ENCODE peak calls at places on chromosomes 7 and 10, in six cellular contexts. N is fibroblast of the aortic adventitia, D is cardiac fibroblast, B is heart left ventricle, E is left ventricle myocardium inferior, F is Peyer's patch. K is an unnamed sample.

GRCh38 chr7:138978541-138979184 is 2.5 kb downstream of the KIAA1549 start:
- DNase-seq in N (no peak), D (no peak), B (no peak), E (no peak), F (no peak), K (no peak)

GRCh38 chr10:118950190-118950658 is 79.3 kb upstream of the NANOS1 start:
- DNase-seq in N (peak; percentile 27), D (peak; percentile 48), B (no peak), E (no peak), F (no peak), K (no peak)

GRCh38 chr7:12458520-12459131 is 55.0 kb upstream of the VWDE start:
- DNase-seq in N (peak; percentile 53), D (peak; percentile 61), B (no peak), E (no peak), F (no peak), K (peak; percentile 27)

GRCh38 chr10:5663692-5664427 is 2.5 kb downstream of the ASB13 start:
- DNase-seq in N (no peak), D (no peak), B (no peak), E (no peak), F (no peak), K (no peak)

GRCh38 chr7:149717481-149717880 is 55.9 kb downstream of the ZNF467 start:
- DNase-seq in N (no peak), D (no peak), B (no peak), E (peak; percentile 61), F (peak; percentile 3), K (no peak)

GRCh38 chr7:42233166-42233565 is 3.8 kb downstream of the GLI3 start:
- DNase-seq in N (peak; percentile 74), D (peak; percentile 61), B (no peak), E (no peak), F (no peak), K (peak; percentile 43)

GRCh38 chr7:22333680-22334141 is 23.2 kb downstream of the RAPGEF5 start:
- DNase-seq in N (no peak), D (no peak), B (no peak), E (no peak), F (no peak), K (no peak)

GRCh38 chr10:15333909-15334649 is 37.0 kb downstream of the FAM171A1 start:
- DNase-seq in N (no peak), D (no peak), B (no peak), E (no peak), F (no peak), K (no peak)

GRCh38 chr10:1874533-1874932 is 137.2 kb upstream of the ADARB2 start:
- DNase-seq in N (no peak), D (no peak), B (no peak), E (no peak), F (no peak), K (no peak)

GRCh38 chr10:56296626-56297025 is 64.4 kb downstream of the ZWINT start:
- DNase-seq in N (no peak), D (no peak), B (no peak), E (no peak), F (no peak), K (no peak)

GRCh38 chr7:105246195-105247078 is 142.3 kb downstream of the SRPK2 start:
- DNase-seq in N (no peak), D (no peak), B (no peak), E (no peak), F (no peak), K (no peak)

GRCh38 chr7:142626420-142627035 is 122.7 kb upstream of the PRSS1 start:
- DNase-seq in N (peak; percentile 36), D (peak; percentile 37), B (no peak), E (no peak), F (peak; percentile 75), K (peak; percentile 10)

GRCh38 chr10:33265621-33266020 is 68.8 kb downstream of the NRP1 start:
- DNase-seq in N (no peak), D (no peak), B (no peak), E (no peak), F (no peak), K (no peak)

GRCh38 chr7:85710960-85711359 is 524.1 kb upstream of the SEMA3D start:
- DNase-seq in N (no peak), D (no peak), B (no peak), E (no peak), F (no peak), K (no peak)

DNA sequence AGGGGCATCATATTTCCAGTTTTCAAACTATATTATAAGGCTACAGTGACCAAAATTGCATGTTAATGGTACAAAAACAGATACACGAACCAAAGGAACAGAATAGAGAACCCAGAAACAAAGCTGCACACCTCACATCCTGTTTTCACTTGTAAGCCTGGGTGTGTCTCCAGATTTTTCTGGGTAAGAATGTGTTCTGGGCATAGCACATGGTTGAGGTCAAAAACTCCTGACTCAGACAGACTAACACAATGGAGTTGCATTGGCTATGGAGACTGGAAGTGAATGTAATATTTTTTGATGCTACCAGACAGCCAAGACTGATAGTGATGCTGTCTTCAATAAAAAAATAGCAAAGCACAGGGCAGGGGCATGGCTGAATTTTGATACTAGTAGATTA is 1175.2 kb downstream of the NXPH1 start:
- DNase-seq in N (no peak), D (no peak), B (no peak), E (no peak), F (no peak), K (no peak)
- TF ChIP-seq CTCF in N (no peak), D (no peak), B (no peak), E (no peak), F (no peak), K (no peak)

GRCh38 chr7:157355784-157356511 is 19.1 kb downstream of the DNAJB6 start:
- DNase-seq in N (peak; percentile 33), D (peak; percentile 26), B (no peak), E (peak; percentile 39), F (no peak), K (peak; percentile 49)
- H3K4me3 ChIP-seq in N (no peak overlapping the region), D (no peak overlapping the region), B (no peak overlapping the region), E (peak overlapping the region; percentile 41), F (no peak overlapping the region), K (peak overlapping the region; percentile 9)

GRCh38 chr10:125747417-125747816 is 27.9 kb downstream of the EDRF1 start:
- DNase-seq in N (no peak), D (no peak), B (no peak), E (no peak), F (no peak), K (no peak)

GRCh38 chr10:125739994-125740679 is 20.6 kb downstream of the EDRF1 start:
- DNase-seq in N (no peak), D (no peak), B (no peak), E (no peak), F (no peak), K (no peak)

GRCh38 chr10:125742465-125742864 is 23.0 kb downstream of the EDRF1 start:
- DNase-seq in N (peak; percentile 3), D (peak; percentile 7), B (no peak), E (no peak), F (no peak), K (peak; percentile 3)
- TF ChIP-seq CTCF in N (peak; percentile 7), D (no peak), B (peak; percentile 10), E (no peak), F (no peak), K (peak; percentile 21)

GRCh38 chr7:2687338-2687869 is 598 bp upstream of the AMZ1 start:
- DNase-seq in N (no peak), D (peak; percentile 46), B (no peak), E (no peak), F (no peak), K (peak; percentile 67)

GRCh38 chr7:2688409-2689342 is 674 bp downstream of the AMZ1 start:
- DNase-seq in N (no peak), D (no peak), B (no peak), E (no peak), F (no peak), K (peak; percentile 22)

GRCh38 chr7:2689343-2689847 is 1.4 kb downstream of the AMZ1 start:
- DNase-seq in N (no peak), D (no peak), B (no peak), E (no peak), F (no peak), K (no peak)

GRCh38 chr7:2686101-2686500 is 1.9 kb upstream of the AMZ1 start:
- DNase-seq in N (no peak), D (no peak), B (no peak), E (no peak), F (no peak), K (no peak)

DNA sequence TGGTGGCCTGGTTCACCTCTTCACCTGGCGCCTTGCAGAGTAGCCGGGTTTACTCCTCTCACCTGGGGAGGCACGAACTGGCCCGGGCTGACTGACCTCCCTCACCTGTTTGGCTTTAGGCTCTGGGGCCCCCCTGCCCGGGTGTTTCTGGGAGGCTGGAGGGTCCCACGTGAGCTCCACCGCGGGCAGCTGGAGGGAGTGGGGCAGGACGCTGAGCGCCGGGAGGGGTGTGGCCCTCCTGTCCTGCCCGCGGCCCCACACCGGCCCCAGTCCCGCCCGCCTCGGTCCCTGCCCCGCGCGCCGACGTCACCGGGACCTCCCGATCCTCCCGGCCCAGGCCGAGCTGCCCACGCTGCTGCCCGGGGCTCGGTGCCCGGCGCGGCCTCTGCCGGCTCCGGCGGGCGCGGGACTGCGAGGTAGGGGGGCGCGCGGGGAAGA is at the start of gene AMZ1:
- DNase-seq in N (no peak), D (no peak), B (no peak), E (no peak), F (no peak), K (no peak)
- H3K4me3 ChIP-seq in N (peak within 1 kb of the TSS; percentile 28), D (peak within 1 kb of the TSS; percentile 28), B (peak within 1 kb of the TSS; percentile 40), E (peak within 1 kb of the TSS; percentile 56), F (peak within 1 kb of the TSS; percentile 31), K (peak within 1 kb of the TSS; percentile 31)

K was measured in AG10803.